ENCODE peak calls at places on chromosomes 1 and 21, in four cellular contexts. K is SJSA1, H is cardiac fibroblast, Q is cardiac muscle cell. O is an unnamed sample.

GRCh38 chr1:29209173-29209572 is 21.6 kb downstream of the MECR start:
- DNase-seq in K (no peak), H (peak), Q (no peak), O (no peak)

GRCh38 chr21:14989359-14989758 is 75.4 kb downstream of the NRIP1 start:
- DNase-seq in K (no peak), H (peak), Q (no peak), O (peak)

GRCh38 chr1:89669445-89669844 is 36.5 kb downstream of the LRRC8C start:
- DNase-seq in K (no peak), H (no peak), Q (no peak), O (no peak)

GRCh38 chr1:19123837-19124236 is 86.2 kb downstream of the UBR4 start:
- DNase-seq in K (no peak), H (no peak), Q (no peak), O (no peak)

GRCh38 chr1:201530741-201531521 is 8.0 kb upstream of the NAV1 start:
- DNase-seq in K (peak), H (peak), Q (peak), O (peak)

GRCh38 chr1:90122679-90123340 is 127.9 kb downstream of the ZNF326 start:
- DNase-seq in K (no peak), H (no peak), Q (no peak), O (no peak)

GRCh38 chr21:38263493-38263892 is 6.7 kb downstream of the KCNJ15 start:
- DNase-seq in K (no peak), H (peak), Q (no peak), O (peak)

GRCh38 chr1:59025898-59026426 is 242.1 kb upstream of the JUN start:
- DNase-seq in K (no peak), H (no peak), Q (no peak), O (no peak)

GRCh38 chr1:87744056-87744455 is 415.4 kb downstream of the LMO4 start:
- DNase-seq in K (no peak), H (no peak), Q (no peak), O (no peak)

GRCh38 chr1:214400136-214400535 is 119.2 kb downstream of the SMYD2 start:
- DNase-seq in K (no peak), H (no peak), Q (no peak), O (no peak)

GRCh38 chr1:154551474-154551873 is 7.0 kb downstream of the UBE2Q1 start:
- DNase-seq in K (no peak), H (no peak), Q (no peak), O (no peak)

GRCh38 chr1:186605762-186606350 is 74.4 kb downstream of the PTGS2 start:
- DNase-seq in K (peak), H (peak), Q (peak), O (no peak)

GRCh38 chr1:56033321-56034037 is 545.9 kb downstream of the PLPP3 start:
- DNase-seq in K (no peak), H (no peak), Q (no peak), O (no peak)

GRCh38 chr1:24935615-24936484 is 5.8 kb upstream of the RUNX3 start:
- DNase-seq in K (no peak), H (no peak), Q (no peak), O (no peak)

GRCh38 chr1:22418852-22419480 is 32.7 kb upstream of the ZBTB40 start:
- DNase-seq in K (no peak), H (peak), Q (peak), O (peak)

GRCh38 chr1:157844084-157844830 is 2.6 kb upstream of the CD5L start:
- DNase-seq in K (no peak), H (no peak), Q (no peak), O (no peak)

GRCh38 chr1:7616076-7616833 is 154.8 kb upstream of the VAMP3 start:
- DNase-seq in K (peak), H (peak), Q (peak), O (no peak)

GRCh38 chr1:203455706-203456105 is 19.9 kb upstream of the PRELP start:
- DNase-seq in K (no peak), H (no peak), Q (no peak), O (no peak)

GRCh38 chr1:227038401-227038800 is 98.3 kb downstream of the COQ8A start:
- DNase-seq in K (no peak), H (peak), Q (no peak), O (no peak)

GRCh38 chr1:64479874-64480273 is 9.9 kb downstream of the CACHD1 start:
- DNase-seq in K (no peak), H (no peak), Q (no peak), O (no peak)

GRCh38 chr1:213678348-213678747 is 309.4 kb upstream of the PROX1 start:
- DNase-seq in K (no peak), H (no peak), Q (no peak), O (no peak)

GRCh38 chr1:110787328-110788071 is 85.4 kb upstream of the CD53 start:
- DNase-seq in K (no peak), H (no peak), Q (no peak), O (no peak)

GRCh38 chr1:216458807-216459206 is 35.6 kb upstream of the USH2A start:
- DNase-seq in K (no peak), H (peak), Q (peak), O (no peak)

GRCh38 chr1:93347319-93347899 is 1.7 kb downstream of the DR1 start:
- DNase-seq in K (peak), H (no peak), Q (no peak), O (no peak)

GRCh38 chr1:93350322-93350721 is 4.6 kb downstream of the DR1 start:
- DNase-seq in K (no peak), H (no peak), Q (no peak), O (no peak)

GRCh38 chr1:93349231-93350135 is 3.8 kb downstream of the DR1 start:
- DNase-seq in K (peak), H (peak), Q (no peak), O (no peak)

GRCh38 chr1:93346472-93346991 is 825 bp downstream of the DR1 start:
- DNase-seq in K (peak), H (peak), Q (peak), O (no peak)

DNA sequence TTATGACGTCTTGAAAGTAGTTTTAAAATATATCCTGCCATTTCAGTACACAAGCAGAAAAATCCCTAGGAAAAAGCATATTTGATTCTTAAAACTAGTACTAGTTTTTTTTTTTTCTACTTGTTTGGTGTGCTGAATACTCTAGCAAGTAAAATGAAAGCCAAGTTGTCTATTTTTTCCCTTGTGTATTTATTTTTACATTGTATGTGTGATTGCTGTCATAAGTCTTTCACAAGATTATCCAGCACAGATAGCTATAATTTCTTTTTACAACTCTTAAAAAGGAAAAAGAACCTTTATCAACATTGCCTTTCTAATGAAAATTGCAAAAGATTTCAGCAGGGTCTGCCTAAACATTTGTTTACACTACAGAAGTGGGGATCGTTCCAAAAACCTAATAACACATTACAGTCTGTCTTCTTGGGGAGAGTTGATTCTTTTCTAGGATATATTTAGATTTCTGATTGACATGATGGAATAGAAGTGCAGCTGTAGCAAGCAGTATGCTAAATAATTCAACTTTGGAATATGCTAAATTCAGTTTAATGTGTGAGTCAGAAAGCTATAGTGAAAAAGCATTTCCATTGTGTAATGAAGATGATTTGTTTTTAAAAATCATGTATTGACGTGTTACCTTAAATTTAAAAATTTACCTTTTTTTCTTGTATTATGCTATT is 2.5 kb downstream of the DR1 start:
- DNase-seq in K (no peak), H (no peak), Q (no peak), O (no peak)
- H3K4me3 ChIP-seq in K (peak), H (peak), Q (peak), O (peak)

GRCh38 chr1:66981679-66982078 is 56.9 kb downstream of the MIER1 start:
- DNase-seq in K (peak), H (peak), Q (no peak), O (no peak)
- H3K4me3 ChIP-seq in K (peak), H (no peak), Q (no peak), O (no peak)

GRCh38 chr1:93339171-93339697 is 6.5 kb upstream of the DR1 start:
- DNase-seq in K (no peak), H (no peak), Q (no peak), O (no peak)

GRCh38 chr1:93340090-93340489 is 5.6 kb upstream of the DR1 start:
- DNase-seq in K (peak), H (no peak), Q (no peak), O (no peak)

GRCh38 chr1:93338426-93338825 is 7.3 kb upstream of the DR1 start:
- DNase-seq in K (peak), H (peak), Q (no peak), O (peak)
- H3K4me3 ChIP-seq in K (no peak), H (no peak), Q (no peak), O (no peak)

GRCh38 chr1:10693152-10693496 is 103.3 kb downstream of the CASZ1 start:
- DNase-seq in K (no peak), H (no peak), Q (no peak), O (no peak)

GRCh38 chr1:10692401-10693021 is 103.9 kb downstream of the CASZ1 start:
- DNase-seq in K (no peak), H (no peak), Q (peak), O (no peak)

GRCh38 chr1:10694633-10695627 is 101.5 kb downstream of the CASZ1 start:
- DNase-seq in K (peak), H (peak), Q (peak), O (peak)

GRCh38 chr1:10693497-10694273 is 102.8 kb downstream of the CASZ1 start:
- DNase-seq in K (no peak), H (peak), Q (peak), O (no peak)

DNA sequence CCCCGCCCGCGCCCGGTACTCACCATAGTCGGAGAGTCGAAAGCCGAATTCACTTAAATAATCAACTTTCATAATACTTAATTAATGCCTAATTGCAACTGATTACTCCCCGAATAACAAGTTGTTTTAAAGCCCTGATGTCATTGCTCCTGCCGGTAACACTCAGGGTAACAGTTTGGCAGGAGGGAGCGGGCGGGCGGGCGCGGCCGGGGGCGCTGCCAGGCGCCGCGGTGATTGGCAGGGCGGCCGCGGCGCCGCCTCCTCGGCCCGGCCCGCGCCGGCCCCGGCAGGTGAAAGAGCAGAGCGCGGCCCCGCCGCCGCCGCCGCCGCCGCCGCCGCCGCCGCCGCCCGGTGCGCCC is 102.2 kb downstream of the CASZ1 start:
- DNase-seq in K (no peak), H (peak), Q (no peak), O (no peak)
- H3K4me3 ChIP-seq in K (peak), H (peak), Q (peak), O (peak)

DNA sequence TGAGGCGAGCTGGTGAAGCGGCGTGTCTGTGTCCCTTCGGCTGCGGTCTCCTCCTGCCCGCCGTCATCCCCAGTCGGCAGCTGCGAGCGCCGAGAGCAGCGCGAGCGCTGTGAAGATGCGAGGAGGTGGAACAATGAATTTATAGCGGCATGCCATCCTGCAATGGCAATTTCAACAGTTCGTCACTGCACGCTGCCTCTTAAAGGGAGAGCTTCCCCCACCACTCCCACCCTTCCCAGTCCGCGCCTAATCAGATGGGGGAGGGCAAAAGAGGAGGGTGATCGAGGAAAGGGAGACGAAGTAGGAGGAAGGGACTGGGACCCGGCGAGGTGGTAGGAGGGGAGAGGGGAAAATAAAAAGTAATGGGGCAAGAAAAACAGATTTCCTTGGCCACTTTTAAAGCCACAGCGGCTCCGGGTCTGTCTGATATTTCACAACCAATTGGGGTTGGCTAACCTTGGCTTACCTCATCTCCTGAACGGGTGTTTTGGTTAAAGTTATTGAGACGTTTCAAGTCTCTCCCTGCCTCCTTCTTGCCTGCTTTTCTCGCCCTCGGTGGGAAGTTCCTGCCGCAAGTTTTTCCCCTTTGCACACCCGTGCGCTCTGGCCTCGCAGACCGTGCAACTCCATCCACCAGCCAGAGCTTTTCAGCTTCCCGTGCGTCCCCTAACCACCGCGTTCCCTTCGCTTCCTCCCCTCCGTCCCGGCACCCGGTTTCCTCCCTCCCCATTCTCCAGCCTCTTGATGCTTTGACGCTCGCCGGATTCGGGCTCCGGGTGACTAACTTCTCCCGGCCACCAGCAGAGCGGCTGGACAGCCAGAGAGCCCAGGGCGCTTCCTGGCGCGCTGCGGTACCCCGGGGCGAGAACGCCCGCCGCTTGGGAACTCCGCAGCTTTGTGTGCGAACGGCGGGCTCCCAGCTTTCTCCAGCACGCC is at the start of gene ADAMTS5:
- DNase-seq in K (peak), H (peak), Q (peak), O (peak)
- H3K4me3 ChIP-seq in K (peak), H (peak), Q (peak), O (peak)

DNA sequence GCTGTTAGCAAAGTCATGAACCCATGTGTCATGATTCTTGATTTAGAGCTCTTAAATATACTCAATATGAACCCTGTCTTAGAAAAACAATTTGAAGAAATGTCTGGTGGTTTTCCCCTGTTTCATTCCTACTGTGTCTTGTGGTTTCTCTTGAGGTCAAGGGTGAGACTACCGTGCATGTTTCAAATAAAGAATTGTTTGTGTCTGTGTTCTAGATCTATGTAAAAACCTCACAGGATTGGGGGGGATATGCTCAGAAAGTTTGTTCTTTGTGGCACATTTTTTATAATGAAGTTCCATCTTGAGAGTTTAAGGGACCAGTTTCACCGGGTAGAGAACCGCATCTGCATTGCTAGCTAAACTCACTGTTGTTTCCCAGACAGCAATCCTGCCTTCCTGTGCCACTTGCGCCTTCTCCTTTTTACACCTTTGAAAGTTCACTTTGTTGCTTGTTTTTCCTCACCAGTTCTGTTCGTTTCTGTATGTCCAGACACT is 30.9 kb upstream of the CACYBP start:
- DNase-seq in K (peak), H (peak), Q (no peak), O (peak)
- H3K4me3 ChIP-seq in K (no peak), H (no peak), Q (no peak), O (no peak)

O was measured in skeletal muscle cell.